ENCODE peak calls at places on chromosomes 4 and X, in five cellular contexts. B is lower lobe of right lung, L is uterus, R is thoracic aorta, K is bronchial epithelial cell. M is an unnamed sample. For H3K27me3, the result is how much of the 10 kb centered on the place peaks cover.

GRCh38 chr4:139689093-139689722 is 23.6 kb downstream of the MGST2 start:
- DNase-seq in B (no peak), L (no peak), R (no peak), K (no peak), M (no peak)

GRCh38 chr4:185656467-185656890 is 121.2 kb upstream of the PDLIM3 start:
- DNase-seq in B (no peak), L (no peak), R (no peak), K (no peak), M (peak)

GRCh38 chr4:76681996-76682395 is 215.9 kb downstream of the SOWAHB start:
- DNase-seq in B (no peak), L (no peak), R (no peak), K (no peak), M (no peak)

GRCh38 chrX:110851780-110852179 is 56.2 kb upstream of the CHRDL1 start:
- DNase-seq in B (no peak), L (no peak), R (no peak), K (peak), M (peak)

GRCh38 chr4:150117094-150117493 is 38.8 kb downstream of the DCLK2 start:
- DNase-seq in B (no peak), L (peak), R (no peak), K (no peak), M (peak)

GRCh38 chr4:103011378-103012025 is 8.0 kb downstream of the SLC9B1 start:
- DNase-seq in B (peak), L (peak), R (no peak), K (peak), M (peak)

GRCh38 chr4:148438047-148438446 is 4.2 kb downstream of the NR3C2 start:
- DNase-seq in B (no peak), L (no peak), R (no peak), K (no peak), M (no peak)

GRCh38 chr4:10048931-10049655 is 27.8 kb upstream of the SLC2A9 start:
- DNase-seq in B (no peak), L (no peak), R (no peak), K (peak), M (no peak)

GRCh38 chrX:619812-620493 is 10.6 kb upstream of the SHOX start:
- DNase-seq in B (no peak), L (no peak), R (no peak), K (no peak), M (no peak)

GRCh38 chr4:38122060-38122459 is 161.9 kb downstream of the PTTG2 start:
- DNase-seq in B (no peak), L (no peak), R (no peak), K (no peak), M (no peak)

GRCh38 chr4:157217708-157218107 is 2.8 kb upstream of the GRIA2 start:
- DNase-seq in B (no peak), L (no peak), R (no peak), K (peak), M (peak)

GRCh38 chr4:147117400-147117799 is 171.7 kb upstream of the TTC29 start:
- DNase-seq in B (no peak), L (peak), R (no peak), K (no peak), M (peak)

GRCh38 chr4:35252866-35253265 is 991.4 kb downstream of the ARAP2 start:
- DNase-seq in B (no peak), L (no peak), R (no peak), K (peak), M (no peak)

GRCh38 chr4:179415842-179416223 is 1973.6 kb upstream of the AGA start:
- DNase-seq in B (no peak), L (no peak), R (no peak), K (no peak), M (no peak)

GRCh38 chr4:46515940-46516339 is 126.0 kb upstream of the GABRA2 start:
- DNase-seq in B (no peak), L (no peak), R (no peak), K (no peak), M (no peak)

GRCh38 chr4:6916587-6917444 is 7.2 kb downstream of the TBC1D14 start:
- DNase-seq in B (peak), L (peak), R (no peak), K (peak), M (peak)

GRCh38 chr4:163350672-163351071 is 7.0 kb downstream of the NPY5R start:
- DNase-seq in B (no peak), L (no peak), R (no peak), K (peak), M (no peak)

GRCh38 chrX:39899059-39899458 is 198.7 kb downstream of the BCOR start:
- DNase-seq in B (no peak), L (no peak), R (no peak), K (no peak), M (no peak)

GRCh38 chr4:94995684-94996394 is 238.1 kb downstream of the BMPR1B start:
- DNase-seq in B (no peak), L (no peak), R (no peak), K (peak), M (peak)

GRCh38 chr4:175330652-175331051 is 412.5 kb downstream of the ADAM29 start:
- DNase-seq in B (no peak), L (no peak), R (no peak), K (peak), M (no peak)

GRCh38 chr4:124940387-124940786 is 227.9 kb upstream of the ANKRD50 start:
- DNase-seq in B (no peak), L (no peak), R (no peak), K (peak), M (no peak)

GRCh38 chrX:20144491-20144890 is 2.9 kb upstream of the EIF1AX start:
- DNase-seq in B (no peak), L (no peak), R (no peak), K (peak), M (no peak)

GRCh38 chrX:54182194-54182863 is 725 bp downstream of the FAM120C start:
- DNase-seq in B (peak), L (peak), R (peak), K (no peak), M (peak)

DNA sequence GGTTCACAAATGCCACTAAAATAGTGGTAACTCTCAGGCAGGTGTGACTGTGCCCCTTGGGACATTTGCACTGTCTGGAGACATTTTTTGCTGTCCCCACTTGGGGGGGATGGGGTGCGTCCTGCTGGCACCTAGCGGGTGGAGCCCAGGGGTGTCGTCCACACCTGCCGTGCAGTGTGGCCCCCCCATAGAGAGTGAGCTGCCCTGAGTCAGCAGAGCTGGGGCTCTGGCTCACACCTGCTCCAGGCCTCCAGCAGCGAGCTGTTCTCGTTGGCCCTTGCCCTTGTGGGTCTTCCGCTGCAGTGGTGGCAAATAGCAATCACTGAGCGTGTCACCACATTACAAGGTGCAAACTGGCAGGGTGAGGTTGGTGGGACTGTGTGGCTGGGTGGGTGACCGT is 64.6 kb downstream of the CLDN34 start:
- DNase-seq in B (no peak), L (no peak), R (no peak), K (no peak), M (no peak)
- TF ChIP-seq CTCF in B (no peak), L (no peak), R (no peak), K (no peak), M (no peak)

DNA sequence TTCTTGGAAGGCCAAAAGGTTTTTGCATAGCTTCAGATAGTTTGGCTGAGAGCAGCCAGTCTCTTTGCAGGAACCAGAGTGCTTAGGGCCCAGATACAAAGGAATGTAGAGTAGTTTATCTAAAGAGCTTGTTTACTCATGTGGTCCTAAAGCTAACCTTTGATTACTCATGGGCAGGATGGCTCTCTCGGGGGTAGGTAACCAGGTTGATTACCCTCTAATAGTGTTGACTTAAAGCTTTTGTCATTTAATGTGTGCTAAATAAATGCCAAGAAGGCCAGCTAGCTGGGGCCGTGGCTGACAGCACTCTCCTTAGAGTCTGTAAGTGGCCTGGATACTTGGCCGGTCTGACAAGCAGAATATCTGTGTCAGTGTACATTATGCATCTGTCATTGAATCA is 69.7 kb upstream of the MAGEB16 start:
- DNase-seq in B (no peak), L (no peak), R (no peak), K (no peak), M (no peak)
- H3K27me3 ChIP-seq in B (under half), L (under half), R (under half), K (under half), M (under half)

DNA sequence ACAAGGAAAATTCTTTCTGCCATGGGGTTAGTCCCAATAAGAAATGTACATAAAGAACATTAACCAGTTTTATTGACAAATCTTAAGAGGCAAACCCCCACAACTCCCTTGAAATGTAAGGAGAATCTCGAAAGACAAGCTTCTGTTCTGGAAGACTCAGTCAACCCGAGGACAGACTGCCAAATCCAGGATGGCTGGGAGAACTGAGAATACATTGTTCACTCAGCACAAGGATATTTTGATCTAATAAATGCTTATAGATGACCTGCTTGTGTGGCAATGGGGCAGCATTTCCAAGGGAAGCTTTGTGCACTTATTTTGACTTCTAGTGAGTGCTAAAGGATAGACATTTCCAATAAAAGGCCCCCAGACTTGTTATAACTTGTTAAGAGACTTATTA is 280.4 kb downstream of the DHX15 start:
- DNase-seq in B (no peak), L (no peak), R (no peak), K (no peak), M (no peak)
- TF ChIP-seq CTCF in B (no peak), L (no peak), R (no peak), K (no peak), M (no peak)

GRCh38 chrX:70096052-70096451 is 33.8 kb downstream of the OTUD6A start:
- DNase-seq in B (no peak), L (no peak), R (no peak), K (peak), M (peak)

GRCh38 chrX:70089575-70090297 is 27.5 kb downstream of the OTUD6A start:
- DNase-seq in B (no peak), L (no peak), R (no peak), K (peak), M (peak)

GRCh38 chrX:70088791-70089190 is 26.5 kb downstream of the OTUD6A start:
- DNase-seq in B (no peak), L (no peak), R (no peak), K (no peak), M (no peak)

GRCh38 chrX:70088281-70088680 is 26.0 kb downstream of the OTUD6A start:
- DNase-seq in B (no peak), L (no peak), R (no peak), K (no peak), M (no peak)

GRCh38 chrX:70092247-70092646 is 30.0 kb downstream of the OTUD6A start:
- DNase-seq in B (no peak), L (no peak), R (no peak), K (no peak), M (no peak)
- H3K27me3 ChIP-seq in B (under half), L (under half), R (under half), K (under half), M (under half)

DNA sequence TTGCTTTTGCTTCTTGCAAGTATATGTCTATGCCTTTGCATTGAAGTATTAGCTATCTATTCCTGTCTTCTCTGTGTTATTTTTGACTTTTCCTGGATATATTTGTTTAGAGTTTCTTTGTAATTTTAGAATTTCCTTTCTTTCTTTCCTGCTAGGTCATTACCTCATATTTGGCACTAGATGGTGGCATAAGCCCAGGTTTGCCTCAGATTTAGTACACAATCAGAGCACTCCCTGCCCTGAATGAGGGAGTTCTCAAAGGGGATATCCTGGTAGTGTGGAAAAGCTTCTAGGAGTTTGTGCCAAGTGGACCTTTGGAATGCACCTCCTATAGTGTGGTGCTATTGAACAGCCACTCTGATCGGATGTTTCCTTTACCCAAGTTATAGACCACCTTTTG is 181.6 kb downstream of the UGT8 start:
- DNase-seq in B (no peak), L (no peak), R (no peak), K (peak), M (peak)
- TF ChIP-seq CTCF in B (no peak), L (peak), R (no peak), K (peak), M (peak)

GRCh38 chr4:73990988-73991883 is 3.2 kb upstream of the PPBP start:
- DNase-seq in B (no peak), L (no peak), R (no peak), K (no peak), M (no peak)

GRCh38 chr4:73988096-73988495 is at the start of gene PPBP:
- DNase-seq in B (no peak), L (no peak), R (no peak), K (peak), M (no peak)

GRCh38 chr4:73989928-73990327 is 1.9 kb upstream of the PPBP start:
- DNase-seq in B (no peak), L (no peak), R (no peak), K (no peak), M (no peak)

GRCh38 chr4:73985528-73985852 is 2.5 kb downstream of the PPBP start:
- DNase-seq in B (no peak), L (no peak), R (no peak), K (no peak), M (no peak)

GRCh38 chr4:73989031-73989430 is 1.0 kb upstream of the PPBP start:
- DNase-seq in B (no peak), L (no peak), R (no peak), K (no peak), M (no peak)
- H3K27me3 ChIP-seq in B (under half), L (under half), R (under half), K (under half), M (under half)

M was measured in cardiac muscle cell.